ENCODE peak calls at places on chromosomes 7 and 10, in ten cellular contexts. F is right lobe of liver, E is body of pancreas, H is GM23338, C is brain microvascular endothelial cell, R is GM23248, W is tibial nerve, S is heart right ventricle, Z is A549, G is hepatocyte. O is an unnamed sample.
A peak's percentile ranks its signal among the peaks of the same experiment; 100 is the strongest.

GRCh38 chr7:117066668-117067067 is 113.4 kb downstream of the ST7 start:
- DNase-seq in G (no peak), F (no peak), W (no peak), H (no peak), S (no peak), Z (no peak), R (no peak), E (no peak), C (no peak), O (no peak)

GRCh38 chr10:88831709-88832108 is 19.9 kb downstream of the ANKRD22 start:
- DNase-seq in E (no peak), Z (no peak), S (no peak), C (no peak), F (no peak), G (no peak), R (no peak), W (no peak), H (no peak), O (no peak)

GRCh38 chr10:61628875-61629513 is 33.7 kb upstream of the CABCOCO1 start:
- DNase-seq in Z (peak; percentile 36), R (peak; percentile 94), W (no peak), S (no peak), H (peak; percentile 37), F (no peak), E (no peak), G (peak; percentile 55), C (peak; percentile 84), O (no peak)

GRCh38 chr7:36821617-36822016 is 97.3 kb upstream of the AOAH start:
- DNase-seq in R (no peak), S (no peak), F (no peak), Z (no peak), H (no peak), G (no peak), C (no peak), W (no peak), E (no peak), O (no peak)

GRCh38 chr10:113094114-113094486 is 144.1 kb downstream of the TCF7L2 start:
- DNase-seq in F (no peak), W (no peak), C (no peak), H (no peak), Z (no peak), R (peak; percentile 56), S (no peak), E (no peak), G (no peak), O (no peak)

GRCh38 chr10:24993237-24993958 is 22.6 kb downstream of the ENKUR start:
- DNase-seq in F (no peak), H (no peak), G (no peak), S (no peak), Z (no peak), R (peak; percentile 12), W (no peak), E (no peak), C (no peak), O (no peak)

GRCh38 chr7:37908221-37908788 is 8.3 kb downstream of the SFRP4 start:
- DNase-seq in W (no peak), H (no peak), Z (no peak), S (no peak), G (no peak), E (no peak), R (peak; percentile 56), F (no peak), C (peak; percentile 94), O (no peak)

GRCh38 chr7:107526672-107527071 is 37.0 kb downstream of the COG5 start:
- DNase-seq in E (no peak), S (no peak), R (no peak), C (no peak), Z (no peak), W (no peak), H (no peak), F (no peak), G (no peak), O (no peak)

DNA sequence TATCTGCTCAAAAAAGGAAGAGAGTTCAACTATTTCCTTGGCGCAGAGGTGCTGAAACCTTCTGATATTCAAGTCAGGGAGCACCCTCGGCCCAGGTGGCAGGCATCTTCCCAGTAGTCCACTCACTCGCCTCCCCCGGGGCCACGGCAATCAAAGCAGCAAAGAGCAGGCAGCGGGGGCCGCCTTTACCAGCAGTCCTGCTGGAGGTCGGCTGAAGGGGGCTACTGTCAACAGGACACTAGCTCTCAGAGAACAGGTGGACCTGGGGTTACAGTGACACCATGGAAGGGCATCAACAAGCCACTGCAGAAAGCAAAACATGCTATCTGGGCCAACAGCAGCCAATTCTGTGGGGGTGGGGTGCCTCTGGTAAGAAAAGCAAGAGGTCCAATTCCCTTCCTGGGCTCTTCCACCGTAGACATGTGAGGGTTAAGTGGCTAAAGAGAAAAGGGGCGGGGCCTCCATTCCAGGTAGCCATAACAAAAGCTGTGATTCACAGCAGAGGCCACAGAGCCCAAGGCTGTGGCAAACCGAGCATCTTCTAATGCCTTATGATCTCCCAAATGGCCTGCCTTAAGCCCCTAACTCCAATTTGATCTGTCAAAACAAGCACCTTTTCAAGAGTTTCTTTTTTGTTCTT is 9.4 kb downstream of the FZD9 start:
- DNase-seq in Z (no peak), F (no peak), S (no peak), R (no peak), E (no peak), W (no peak), G (no peak), C (no peak), H (peak; percentile 27), O (no peak)
- H3K27ac ChIP-seq in Z (no peak overlapping the region), F (no peak overlapping the region), S (no peak overlapping the region), R (no peak overlapping the region), E (no peak overlapping the region), W (no peak overlapping the region), G (no peak overlapping the region), C (no peak overlapping the region), H (no peak overlapping the region), O (no peak overlapping the region)

GRCh38 chr10:77289790-77290189 is 347.8 kb downstream of the KCNMA1 start:
- DNase-seq in H (no peak), R (no peak), S (no peak), W (no peak), F (no peak), Z (no peak), C (peak; percentile 40), G (no peak), E (no peak), O (no peak)
- H3K27ac ChIP-seq in H (no peak overlapping the region), R (peak overlapping the region; percentile 82), S (no peak overlapping the region), W (no peak overlapping the region), F (no peak overlapping the region), Z (peak overlapping the region; percentile 53), C (peak overlapping the region; percentile 96), G (peak overlapping the region; percentile 44), E (no peak overlapping the region), O (no peak overlapping the region)

GRCh38 chr10:11594589-11595394 is 16.7 kb downstream of the USP6NL start:
- DNase-seq in C (no peak), F (no peak), W (no peak), R (no peak), E (no peak), H (no peak), G (no peak), S (no peak), Z (no peak), O (no peak)
- H3K27ac ChIP-seq in C (no peak overlapping the region), F (peak overlapping the region; percentile 42), W (no peak overlapping the region), R (no peak overlapping the region), E (no peak overlapping the region), H (no peak overlapping the region), G (peak overlapping the region; percentile 25), S (peak overlapping the region; percentile 16), Z (no peak overlapping the region), O (no peak overlapping the region)

GRCh38 chr7:74025745-74026144 is 2.2 kb upstream of the ELN start:
- DNase-seq in W (no peak), E (no peak), S (no peak), Z (no peak), R (no peak), G (no peak), C (no peak), F (no peak), H (no peak), O (no peak)

GRCh38 chr7:74025146-74025545 is 2.8 kb upstream of the ELN start:
- DNase-seq in S (no peak), W (no peak), G (no peak), R (no peak), H (no peak), Z (no peak), F (no peak), C (no peak), E (no peak), O (no peak)

GRCh38 chr7:74027124-74027682 is 770 bp upstream of the ELN start:
- DNase-seq in H (no peak), C (no peak), S (no peak), W (no peak), Z (no peak), F (no peak), R (no peak), E (peak; percentile 26), G (no peak), O (no peak)

GRCh38 chr7:74027683-74028320 is at the start of gene ELN:
- DNase-seq in H (peak; percentile 56), Z (no peak), C (no peak), R (peak; percentile 62), S (peak; percentile 89), W (peak; percentile 72), F (peak; percentile 62), G (peak; percentile 73), E (peak; percentile 86), O (peak; percentile 46)

GRCh38 chr7:74026406-74027123 is 1.4 kb upstream of the ELN start:
- DNase-seq in S (peak; percentile 85), H (peak; percentile 81), F (peak; percentile 76), W (peak; percentile 87), Z (peak; percentile 75), G (peak; percentile 78), R (peak; percentile 76), E (peak; percentile 87), C (peak; percentile 59), O (peak; percentile 67)
- H3K27ac ChIP-seq in S (peak overlapping the region; percentile 8), H (no peak overlapping the region), F (no peak overlapping the region), W (peak overlapping the region; percentile 78), Z (peak overlapping the region; percentile 46), G (peak overlapping the region; percentile 79), R (no peak overlapping the region), E (peak overlapping the region; percentile 90), C (no peak overlapping the region), O (peak overlapping the region; percentile 72)

GRCh38 chr7:99393363-99394187 is 14.8 kb downstream of the PDAP1 start:
- DNase-seq in F (no peak), G (peak; percentile 62), R (peak; percentile 25), E (no peak), S (peak; percentile 58), W (no peak), H (peak; percentile 94), C (no peak), Z (no peak), O (peak; percentile 31)
- H3K27ac ChIP-seq in F (peak overlapping the region; percentile 14), G (peak overlapping the region; percentile 65), R (no peak overlapping the region), E (peak overlapping the region; percentile 83), S (peak overlapping the region; percentile 76), W (peak overlapping the region; percentile 72), H (peak overlapping the region; percentile 90), C (no peak overlapping the region), Z (no peak overlapping the region), O (peak overlapping the region; percentile 68)

GRCh38 chr7:76049295-76049694 is 1.4 kb downstream of the MDH2 start:
- DNase-seq in F (no peak), G (no peak), E (no peak), C (no peak), S (no peak), W (no peak), R (no peak), H (peak; percentile 21), Z (no peak), O (no peak)
- H3K27ac ChIP-seq in F (no peak overlapping the region), G (peak overlapping the region; percentile 99), E (peak overlapping the region; percentile 99), C (peak overlapping the region; percentile 97), S (peak overlapping the region; percentile 96), W (no peak overlapping the region), R (peak overlapping the region; percentile 97), H (no peak overlapping the region), Z (peak overlapping the region; percentile 98), O (no peak overlapping the region)